ENCODE peak calls at places on chromosomes 7 and 10, in four cellular contexts. V is Peyer's patch, N is IMR-90, E is heart left ventricle. W is an unnamed sample. For H3K9me3, the result is how much of the 10 kb centered on the place peaks cover.

GRCh38 chr7:106959753-106960152 is 84.8 kb upstream of the PRKAR2B start:
- DNase-seq in V (no peak), N (no peak), E (no peak), W (no peak)

GRCh38 chr10:33706191-33706590 is 371.7 kb upstream of the NRP1 start:
- DNase-seq in V (no peak), N (peak), E (peak), W (no peak)

GRCh38 chr10:28248092-28248491 is 54.8 kb downstream of the MPP7 start:
- DNase-seq in V (no peak), N (peak), E (peak), W (no peak)

GRCh38 chr7:106812027-106812643 is 52.9 kb upstream of the PIK3CG start:
- DNase-seq in V (no peak), N (no peak), E (peak), W (no peak)

GRCh38 chr10:46520381-46520780 is 36.1 kb downstream of the GPRIN2 start:
- DNase-seq in V (peak), N (no peak), E (no peak), W (peak)

GRCh38 chr7:108114117-108114841 is 15.9 kb downstream of the LAMB4 start:
- DNase-seq in V (no peak), N (no peak), E (no peak), W (no peak)

GRCh38 chr10:54469587-54470323 is 331.3 kb downstream of the PCDH15 start:
- DNase-seq in V (no peak), N (no peak), E (no peak), W (no peak)

GRCh38 chr7:78704504-78704903 is 749.0 kb downstream of the MAGI2 start:
- DNase-seq in V (no peak), N (no peak), E (no peak), W (no peak)

GRCh38 chr7:50412958-50413357 is 37.2 kb downstream of the FIGNL1 start:
- DNase-seq in V (no peak), N (no peak), E (no peak), W (no peak)

GRCh38 chr7:50406935-50407334 is 43.2 kb downstream of the FIGNL1 start:
- DNase-seq in V (no peak), N (no peak), E (no peak), W (no peak)

GRCh38 chr7:50405246-50405645 is 44.9 kb downstream of the FIGNL1 start:
- DNase-seq in V (no peak), N (no peak), E (no peak), W (no peak)

GRCh38 chr7:50411333-50412028 is 38.7 kb downstream of the FIGNL1 start:
- DNase-seq in V (no peak), N (no peak), E (no peak), W (no peak)

DNA sequence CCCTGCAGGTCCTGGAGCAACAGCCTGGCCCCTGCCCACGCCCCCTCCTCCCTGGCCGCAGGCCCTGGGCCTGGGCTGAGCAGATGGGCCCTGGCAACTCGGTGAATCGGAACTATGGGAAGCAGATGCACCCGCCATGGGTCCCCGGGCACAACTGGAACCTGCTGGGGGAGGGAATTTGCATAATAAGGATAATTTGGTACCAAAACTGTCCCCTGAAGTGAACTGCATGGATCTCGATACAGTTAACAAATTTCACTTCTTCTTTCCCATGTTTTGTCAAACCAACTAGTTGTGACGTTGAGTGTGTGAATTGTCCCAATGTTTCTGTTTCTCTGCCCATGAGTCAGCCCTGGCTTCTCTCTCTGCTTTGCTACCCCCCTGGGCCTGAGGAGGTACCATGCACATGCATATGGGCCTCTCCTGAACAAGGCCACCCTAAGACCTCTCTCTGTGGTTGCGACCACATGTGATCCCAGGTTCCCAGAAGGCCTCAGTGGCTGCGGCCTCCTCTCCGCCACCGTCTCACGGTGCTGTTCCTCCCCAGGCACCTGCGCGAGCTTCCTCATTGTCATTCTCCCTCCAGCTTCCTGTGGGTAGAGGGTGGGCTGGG is 40.2 kb downstream of the FIGNL1 start:
- DNase-seq in V (peak), N (no peak), E (no peak), W (no peak)
- TF ChIP-seq POLR2A in V (no peak), N (no peak), E (no peak), W (no peak)

DNA sequence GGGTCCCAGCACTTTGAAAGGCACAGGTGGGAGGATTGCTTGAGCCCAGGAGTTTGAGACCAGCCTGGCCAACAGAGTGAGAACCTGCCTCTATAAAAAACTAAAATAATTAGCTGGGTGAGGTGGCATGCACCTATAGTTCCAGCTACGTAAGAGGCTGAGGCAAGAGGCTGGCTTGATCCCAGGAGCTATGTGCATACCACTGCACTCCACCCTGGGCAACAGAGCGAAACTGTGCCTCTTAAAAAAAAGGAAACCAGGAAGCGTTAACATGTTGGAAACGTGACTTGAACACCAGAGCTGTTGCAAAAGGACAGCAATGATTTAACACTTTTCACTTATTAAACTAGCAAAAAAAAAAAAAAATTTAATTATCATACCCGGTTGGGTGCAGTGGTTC is 12.6 kb downstream of the BAZ1B start:
- DNase-seq in V (no peak), N (no peak), E (no peak), W (no peak)
- H3K27ac ChIP-seq in V (no peak), N (no peak), E (no peak), W (no peak)

DNA sequence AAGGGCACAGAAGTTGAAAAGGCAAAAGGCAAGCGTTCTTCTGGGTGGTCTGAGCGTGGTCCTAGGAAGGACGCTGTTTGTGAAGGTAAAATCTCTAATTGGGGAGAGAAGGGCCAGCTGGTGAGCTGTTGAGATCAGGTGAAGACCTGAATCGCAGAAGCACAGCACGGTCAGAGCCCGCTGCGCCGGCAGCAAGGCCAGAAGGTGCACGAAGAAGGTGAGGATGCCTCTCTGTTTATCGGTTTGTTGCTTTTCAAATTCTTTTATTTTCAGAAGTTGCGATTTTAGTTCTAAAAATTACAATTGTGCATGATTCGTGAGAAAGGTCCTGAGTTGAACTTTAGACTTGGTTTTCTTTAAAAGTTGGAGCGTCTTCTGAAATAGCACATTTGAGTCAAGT is 247.8 kb upstream of the FOXK1 start:
- DNase-seq in V (no peak), N (no peak), E (no peak), W (no peak)
- H3K9me3 ChIP-seq in V (under half), N (under half), E (under half), W (under half)

GRCh38 chr7:114419441-114420107 is 5.0 kb downstream of the FOXP2 start:
- DNase-seq in V (no peak), N (peak), E (no peak), W (no peak)
- TF ChIP-seq POLR2A in V (no peak), N (no peak), E (no peak), W (no peak)

GRCh38 chr10:43819464-43820225 is 171.0 kb upstream of the ZNF32 start:
- DNase-seq in V (no peak), N (no peak), E (no peak), W (no peak)

GRCh38 chr10:43823237-43823605 is 174.5 kb upstream of the ZNF32 start:
- DNase-seq in V (no peak), N (no peak), E (no peak), W (no peak)

GRCh38 chr10:43820663-43821062 is 172.0 kb upstream of the ZNF32 start:
- DNase-seq in V (no peak), N (no peak), E (no peak), W (no peak)

GRCh38 chr10:43822509-43823236 is 174.0 kb upstream of the ZNF32 start:
- DNase-seq in V (no peak), N (no peak), E (no peak), W (no peak)

GRCh38 chr10:43821103-43821502 is 172.4 kb upstream of the ZNF32 start:
- DNase-seq in V (no peak), N (no peak), E (no peak), W (no peak)
- H3K27ac ChIP-seq in V (no peak), N (no peak), E (no peak), W (no peak)